ENCODE peak calls at places on chromosomes 4 and X, in seven cellular contexts. D, S, T, V, I, H and O are unnamed samples. For H3K4me1, the result is how much of the 10 kb centered on the place peaks cover.

GRCh38 chr4:109052699-109053656 is 249.5 kb downstream of the COL25A1 start:
- DNase-seq in D (no peak), S (no peak), T (no peak), V (no peak), I (no peak), H (no peak), O (no peak)

GRCh38 chrX:7972586-7972985 is 45.4 kb upstream of the PNPLA4 start:
- DNase-seq in D (no peak), S (no peak), T (no peak), V (no peak), I (no peak), H (no peak), O (no peak)

GRCh38 chr4:89482248-89482647 is 174.6 kb upstream of the GPRIN3 start:
- DNase-seq in D (no peak), S (peak), T (peak), V (no peak), I (peak), H (peak), O (no peak)

GRCh38 chrX:107549504-107549903 is 78.8 kb upstream of the PRPS1 start:
- DNase-seq in D (no peak), S (no peak), T (no peak), V (no peak), I (no peak), H (no peak), O (no peak)

GRCh38 chrX:55007633-55008032 is 7.5 kb downstream of the APEX2 start:
- DNase-seq in D (no peak), S (no peak), T (peak), V (no peak), I (no peak), H (peak), O (no peak)

GRCh38 chr4:3397128-3397527 is 44.6 kb upstream of the HGFAC start:
- DNase-seq in D (no peak), S (no peak), T (no peak), V (peak), I (no peak), H (no peak), O (no peak)

GRCh38 chr4:1187182-1187581 is 14.8 kb upstream of the SPON2 start:
- DNase-seq in D (no peak), S (no peak), T (no peak), V (no peak), I (no peak), H (no peak), O (peak)

GRCh38 chrX:134797390-134797700 is 139.1 kb upstream of the PLAC1 start:
- DNase-seq in D (no peak), S (no peak), T (no peak), V (no peak), I (no peak), H (no peak), O (no peak)

GRCh38 chr4:8862800-8863758 is 8.6 kb downstream of the HMX1 start:
- DNase-seq in D (no peak), S (no peak), T (no peak), V (no peak), I (no peak), H (no peak), O (no peak)

GRCh38 chr4:184812181-184812542 is 13.6 kb downstream of the ACSL1 start:
- DNase-seq in D (no peak), S (no peak), T (no peak), V (no peak), I (no peak), H (no peak), O (no peak)

DNA sequence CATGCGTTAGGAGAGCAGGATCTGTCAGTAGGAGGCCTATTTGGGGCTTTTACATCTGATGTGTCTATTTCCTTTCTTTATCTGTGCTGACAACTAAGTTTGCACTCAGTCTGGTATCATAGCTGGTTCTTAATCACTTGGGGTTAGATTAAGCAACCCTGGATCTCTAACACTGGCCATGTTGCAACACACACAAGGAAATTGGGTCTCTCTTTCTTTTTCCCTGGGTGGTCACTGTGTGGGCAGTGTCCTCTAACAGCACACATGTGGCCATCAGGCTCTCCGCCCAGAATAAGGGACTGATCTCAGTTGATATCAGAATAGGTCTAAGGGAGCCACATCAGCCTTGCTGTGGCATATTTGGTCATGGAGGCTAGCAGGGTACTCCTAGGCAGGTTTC is 38.8 kb downstream of the IGFBP7 start:
- DNase-seq in D (no peak), S (no peak), T (no peak), V (no peak), I (no peak), H (no peak), O (no peak)
- H3K4me1 ChIP-seq in D (under half), S (under half), T (under half), V (under half), I (under half), H (under half), O (under half)

GRCh38 chr4:76571274-76571673 is 136.2 kb downstream of the SHROOM3 start:
- DNase-seq in D (no peak), S (no peak), T (peak), V (no peak), I (no peak), H (peak), O (no peak)
- TF ChIP-seq POLR2AphosphoS5 in D (no peak), S (no peak), T (no peak), V (no peak), I (no peak), H (no peak), O (no peak)

GRCh38 chrX:70995338-70995737 is 64.4 kb upstream of the SLC7A3 start:
- DNase-seq in D (no peak), S (no peak), T (no peak), V (no peak), I (no peak), H (no peak), O (no peak)

GRCh38 chrX:71000139-71000538 is 68.0 kb downstream of the SNX12 start:
- DNase-seq in D (no peak), S (no peak), T (no peak), V (no peak), I (no peak), H (no peak), O (no peak)

DNA sequence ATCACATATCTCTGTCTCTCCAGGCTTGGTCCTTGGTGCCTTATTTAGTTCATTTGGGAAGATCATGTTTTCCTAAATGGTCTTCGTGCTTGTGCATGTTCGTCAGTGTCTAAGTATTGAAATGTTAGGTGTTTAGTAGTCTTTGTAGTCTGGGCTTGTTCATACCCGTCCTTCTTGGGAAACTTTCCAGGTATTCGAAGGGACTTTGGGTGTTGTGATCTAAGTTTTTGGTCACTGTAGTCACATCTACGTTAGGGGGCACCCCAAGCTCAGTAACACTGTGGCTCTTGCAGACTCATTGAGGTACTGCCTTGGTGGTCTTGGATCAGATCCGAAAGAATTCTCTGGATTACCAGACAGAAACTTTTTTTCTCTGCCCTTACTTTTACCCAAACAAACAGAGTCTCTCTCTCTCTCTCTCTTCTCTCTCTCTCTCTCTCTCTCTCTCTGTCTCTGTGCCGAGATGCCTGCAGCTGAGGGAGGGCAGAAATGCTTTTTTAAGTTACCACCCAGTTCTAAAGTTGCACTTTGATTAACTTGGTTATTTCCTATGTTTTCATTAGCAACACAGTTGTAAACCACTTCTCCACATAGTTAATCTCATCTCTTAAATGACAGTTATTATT is 67.6 kb upstream of the SLC7A3 start:
- DNase-seq in D (no peak), S (no peak), T (peak), V (no peak), I (no peak), H (peak), O (peak)
- TF ChIP-seq CTCF in D (peak), S (peak), T (peak), V (no peak), I (peak), H (peak), O (no peak)

DNA sequence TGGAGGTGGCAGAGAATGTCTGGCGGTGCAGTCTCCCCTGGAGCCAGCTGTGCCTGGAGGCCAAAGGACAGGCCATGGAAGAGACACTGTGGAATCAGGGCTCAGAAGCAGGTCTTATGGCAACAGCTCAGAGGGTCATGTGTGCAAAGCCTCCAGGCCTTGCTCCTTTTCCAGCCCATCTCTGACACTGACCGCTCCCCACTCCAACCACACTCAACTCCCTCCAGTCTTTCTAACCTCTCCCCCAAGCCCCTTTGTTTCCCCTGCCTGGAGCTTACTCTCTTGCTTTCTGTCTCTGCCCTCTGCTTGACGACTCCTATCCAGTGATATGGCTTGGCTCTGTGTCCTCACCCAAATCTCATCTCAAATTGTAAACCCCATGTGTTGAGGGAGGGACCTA is 34.2 kb upstream of the CRMP1 start:
- DNase-seq in D (no peak), S (no peak), T (no peak), V (no peak), I (no peak), H (no peak), O (no peak)
- H3K4me1 ChIP-seq in D (under half), S (under half), T (under half), V (under half), I (under half), H (under half), O (under half)

GRCh38 chrX:10104958-10105658 is 51.7 kb upstream of the CLCN4 start:
- DNase-seq in D (no peak), S (no peak), T (no peak), V (peak), I (no peak), H (no peak), O (no peak)
- TF ChIP-seq POLR2AphosphoS5 in D (no peak), S (no peak), T (no peak), V (peak), I (no peak), H (no peak), O (no peak)